ENCODE peak calls at places on chromosomes 3 and 15, in six cellular contexts. One of them, this sample, is unnamed.

GRCh38 chr3:152843955-152844354 is 9.0 kb downstream of the P2RY1 start:
- DNase-seq in Peyer's patch: no peak
- DNase-seq in IMR-90: no peak
- DNase-seq in neural crest cell: no peak
- DNase-seq in brain microvascular endothelial cell: no peak
- DNase-seq in breast epithelium: no peak
- DNase-seq in this sample: no peak

GRCh38 chr15:44468713-44469385 is 41.4 kb downstream of the CTDSPL2 start:
- DNase-seq in Peyer's patch: no peak
- DNase-seq in IMR-90: peak; percentile 83
- DNase-seq in brain microvascular endothelial cell: peak; percentile 65
- DNase-seq in neural crest cell: no peak
- DNase-seq in breast epithelium: no peak
- DNase-seq in this sample: no peak

GRCh38 chr15:79329186-79329611 is 18.3 kb downstream of the TMED3 start:
- DNase-seq in brain microvascular endothelial cell: peak; percentile 72
- DNase-seq in IMR-90: peak; percentile 68
- DNase-seq in Peyer's patch: no peak
- DNase-seq in neural crest cell: no peak
- DNase-seq in breast epithelium: no peak
- DNase-seq in this sample: no peak

GRCh38 chr15:31262901-31263671 is 63.5 kb upstream of the KLF13 start:
- DNase-seq in neural crest cell: no peak
- DNase-seq in breast epithelium: no peak
- DNase-seq in IMR-90: peak; percentile 7
- DNase-seq in Peyer's patch: peak; percentile 79
- DNase-seq in brain microvascular endothelial cell: no peak
- DNase-seq in this sample: no peak

GRCh38 chr3:195662-196061 is 901 bp upstream of the CHL1 start:
- DNase-seq in IMR-90: no peak
- DNase-seq in brain microvascular endothelial cell: no peak
- DNase-seq in neural crest cell: no peak
- DNase-seq in Peyer's patch: no peak
- DNase-seq in breast epithelium: no peak
- DNase-seq in this sample: no peak

GRCh38 chr15:34708422-34708821 is 46.4 kb downstream of the GJD2 start:
- DNase-seq in neural crest cell: no peak
- DNase-seq in brain microvascular endothelial cell: peak; percentile 20
- DNase-seq in Peyer's patch: no peak
- DNase-seq in breast epithelium: no peak
- DNase-seq in IMR-90: peak; percentile 66
- DNase-seq in this sample: no peak

GRCh38 chr3:4460334-4460733 is 6.7 kb downstream of the SUMF1 start:
- DNase-seq in brain microvascular endothelial cell: no peak
- DNase-seq in Peyer's patch: no peak
- DNase-seq in neural crest cell: no peak
- DNase-seq in IMR-90: no peak
- DNase-seq in breast epithelium: no peak
- DNase-seq in this sample: no peak

GRCh38 chr15:81516012-81516411 is 142.0 kb upstream of the TMC3 start:
- DNase-seq in neural crest cell: no peak
- DNase-seq in IMR-90: peak; percentile 14
- DNase-seq in breast epithelium: no peak
- DNase-seq in Peyer's patch: no peak
- DNase-seq in brain microvascular endothelial cell: peak; percentile 9
- DNase-seq in this sample: no peak

GRCh38 chr3:102081587-102082289 is 232.4 kb downstream of the NFKBIZ start:
- DNase-seq in brain microvascular endothelial cell: no peak
- DNase-seq in IMR-90: no peak
- DNase-seq in neural crest cell: no peak
- DNase-seq in breast epithelium: no peak
- DNase-seq in Peyer's patch: no peak
- DNase-seq in this sample: no peak

GRCh38 chr3:134067311-134068161 is 37.8 kb upstream of the SLCO2A1 start:
- DNase-seq in IMR-90: no peak
- DNase-seq in brain microvascular endothelial cell: no peak
- DNase-seq in breast epithelium: peak; percentile 3
- DNase-seq in neural crest cell: no peak
- DNase-seq in Peyer's patch: no peak
- DNase-seq in this sample: no peak

GRCh38 chr3:100954990-100955389 is 38.2 kb downstream of the ABI3BP start:
- DNase-seq in breast epithelium: no peak
- DNase-seq in IMR-90: peak; percentile 97
- DNase-seq in Peyer's patch: no peak
- DNase-seq in brain microvascular endothelial cell: peak; percentile 95
- DNase-seq in neural crest cell: no peak
- DNase-seq in this sample: no peak

GRCh38 chr3:38479431-38480092 is 16.6 kb upstream of the EXOG start:
- DNase-seq in breast epithelium: peak; percentile 37
- DNase-seq in IMR-90: peak; percentile 62
- DNase-seq in brain microvascular endothelial cell: peak; percentile 47
- DNase-seq in neural crest cell: peak; percentile 41
- DNase-seq in Peyer's patch: peak; percentile 82
- DNase-seq in this sample: peak; percentile 25

GRCh38 chr15:72591361-72591760 is 63.1 kb upstream of the GOLGA6B start:
- DNase-seq in breast epithelium: no peak
- DNase-seq in IMR-90: peak; percentile 81
- DNase-seq in brain microvascular endothelial cell: peak; percentile 12
- DNase-seq in Peyer's patch: no peak
- DNase-seq in neural crest cell: no peak
- DNase-seq in this sample: no peak

GRCh38 chr3:166201476-166201875 is 364.3 kb upstream of the BCHE start:
- DNase-seq in breast epithelium: no peak
- DNase-seq in IMR-90: no peak
- DNase-seq in Peyer's patch: no peak
- DNase-seq in neural crest cell: no peak
- DNase-seq in brain microvascular endothelial cell: no peak
- DNase-seq in this sample: no peak

GRCh38 chr15:50107591-50108408 is 11.2 kb downstream of the ATP8B4 start:
- DNase-seq in breast epithelium: no peak
- DNase-seq in Peyer's patch: peak; percentile 59
- DNase-seq in brain microvascular endothelial cell: no peak
- DNase-seq in IMR-90: no peak
- DNase-seq in neural crest cell: no peak
- DNase-seq in this sample: no peak

GRCh38 chr15:91424001-91424400 is 323.9 kb downstream of the SV2B start:
- DNase-seq in Peyer's patch: no peak
- DNase-seq in brain microvascular endothelial cell: no peak
- DNase-seq in breast epithelium: no peak
- DNase-seq in neural crest cell: no peak
- DNase-seq in IMR-90: no peak
- DNase-seq in this sample: no peak
- TF ChIP-seq CTCF in Peyer's patch: no peak
- TF ChIP-seq CTCF in brain microvascular endothelial cell: no peak
- TF ChIP-seq CTCF in breast epithelium: no peak
- TF ChIP-seq CTCF in neural crest cell: no peak
- TF ChIP-seq CTCF in IMR-90: no peak
- TF ChIP-seq CTCF in this sample: no peak

GRCh38 chr3:183252973-183253363 is at the start of gene B3GNT5:
- DNase-seq in breast epithelium: peak; percentile 86
- DNase-seq in neural crest cell: no peak
- DNase-seq in Peyer's patch: peak; percentile 92
- DNase-seq in brain microvascular endothelial cell: no peak
- DNase-seq in IMR-90: no peak
- DNase-seq in this sample: no peak

GRCh38 chr3:183254816-183255730 is 2.0 kb downstream of the B3GNT5 start:
- DNase-seq in Peyer's patch: peak; percentile 70
- DNase-seq in neural crest cell: no peak
- DNase-seq in IMR-90: peak; percentile 18
- DNase-seq in brain microvascular endothelial cell: no peak
- DNase-seq in breast epithelium: no peak
- DNase-seq in this sample: no peak

GRCh38 chr3:183253364-183253960 is 409 bp downstream of the B3GNT5 start:
- DNase-seq in Peyer's patch: peak; percentile 68
- DNase-seq in breast epithelium: peak; percentile 65
- DNase-seq in IMR-90: peak; percentile 41
- DNase-seq in brain microvascular endothelial cell: peak; percentile 53
- DNase-seq in neural crest cell: peak; percentile 29
- DNase-seq in this sample: no peak

GRCh38 chr3:183252108-183252782 is 808 bp upstream of the B3GNT5 start:
- DNase-seq in neural crest cell: no peak
- DNase-seq in brain microvascular endothelial cell: no peak
- DNase-seq in Peyer's patch: no peak
- DNase-seq in breast epithelium: no peak
- DNase-seq in IMR-90: no peak
- DNase-seq in this sample: no peak

DNA sequence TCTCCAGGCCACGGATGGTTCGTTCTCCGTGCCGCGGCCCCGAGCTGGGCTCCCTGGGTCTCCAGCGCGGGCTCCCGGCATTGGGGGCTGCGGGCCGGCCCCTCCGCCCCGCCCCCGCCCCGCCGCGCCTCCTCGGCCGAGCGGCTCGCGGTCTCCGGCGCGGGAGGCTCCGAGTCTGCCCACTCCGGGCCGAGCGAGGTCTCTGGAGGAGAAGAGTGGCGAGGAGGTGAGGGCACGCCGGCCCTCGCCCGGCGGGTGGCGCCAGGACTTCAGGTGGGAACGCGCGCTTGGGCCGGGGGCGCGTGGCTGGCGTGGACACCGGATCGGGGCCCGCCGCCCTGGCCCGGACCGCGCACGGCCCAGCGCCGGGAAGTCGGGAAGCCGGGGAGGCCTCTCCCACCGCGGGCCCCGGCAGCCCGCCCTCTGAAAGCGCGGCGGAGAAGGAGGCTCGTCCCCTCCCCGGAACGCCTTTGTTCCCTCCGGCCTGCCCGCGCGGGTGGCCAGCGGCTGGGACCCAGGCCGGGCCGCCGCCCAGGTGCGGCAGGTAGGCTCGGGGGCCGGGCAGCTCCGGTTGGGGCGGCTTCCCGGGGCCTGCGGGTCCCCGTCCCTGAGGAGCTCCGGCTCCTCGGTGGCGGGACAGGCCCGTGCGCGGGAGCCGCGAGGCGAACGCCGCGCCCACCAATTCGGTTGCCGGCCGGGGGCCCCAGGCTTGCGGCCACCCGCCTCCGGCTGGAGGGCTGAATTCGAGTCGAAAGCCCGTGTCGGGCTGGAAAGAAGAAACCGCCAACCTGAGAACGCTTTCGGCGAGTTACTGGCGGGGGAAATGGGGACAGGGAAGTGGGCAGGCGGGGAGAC is 1.1 kb downstream of the B3GNT5 start:
- DNase-seq in breast epithelium: no peak
- DNase-seq in IMR-90: peak; percentile 12
- DNase-seq in neural crest cell: peak; percentile 43
- DNase-seq in brain microvascular endothelial cell: no peak
- DNase-seq in Peyer's patch: no peak
- DNase-seq in this sample: no peak
- TF ChIP-seq CTCF in breast epithelium: no peak
- TF ChIP-seq CTCF in IMR-90: no peak
- TF ChIP-seq CTCF in neural crest cell: no peak
- TF ChIP-seq CTCF in brain microvascular endothelial cell: no peak
- TF ChIP-seq CTCF in Peyer's patch: no peak
- TF ChIP-seq CTCF in this sample: no peak

GRCh38 chr3:46386206-46386605 is 15.5 kb downstream of the CCR5 start:
- DNase-seq in Peyer's patch: peak; percentile 58
- DNase-seq in IMR-90: peak; percentile 52
- DNase-seq in brain microvascular endothelial cell: peak; percentile 54
- DNase-seq in neural crest cell: no peak
- DNase-seq in breast epithelium: no peak
- DNase-seq in this sample: no peak
- TF ChIP-seq CTCF in Peyer's patch: no peak
- TF ChIP-seq CTCF in IMR-90: no peak
- TF ChIP-seq CTCF in brain microvascular endothelial cell: no peak
- TF ChIP-seq CTCF in neural crest cell: no peak
- TF ChIP-seq CTCF in breast epithelium: no peak
- TF ChIP-seq CTCF in this sample: no peak

GRCh38 chr3:123071146-123071545 is 4.3 kb downstream of the PDIA5 start:
- DNase-seq in breast epithelium: no peak
- DNase-seq in brain microvascular endothelial cell: no peak
- DNase-seq in neural crest cell: no peak
- DNase-seq in IMR-90: peak; percentile 51
- DNase-seq in Peyer's patch: no peak
- DNase-seq in this sample: no peak
- TF ChIP-seq CTCF in breast epithelium: no peak
- TF ChIP-seq CTCF in brain microvascular endothelial cell: peak; percentile 54
- TF ChIP-seq CTCF in neural crest cell: peak; percentile 46
- TF ChIP-seq CTCF in IMR-90: peak; percentile 11
- TF ChIP-seq CTCF in Peyer's patch: no peak
- TF ChIP-seq CTCF in this sample: no peak

DNA sequence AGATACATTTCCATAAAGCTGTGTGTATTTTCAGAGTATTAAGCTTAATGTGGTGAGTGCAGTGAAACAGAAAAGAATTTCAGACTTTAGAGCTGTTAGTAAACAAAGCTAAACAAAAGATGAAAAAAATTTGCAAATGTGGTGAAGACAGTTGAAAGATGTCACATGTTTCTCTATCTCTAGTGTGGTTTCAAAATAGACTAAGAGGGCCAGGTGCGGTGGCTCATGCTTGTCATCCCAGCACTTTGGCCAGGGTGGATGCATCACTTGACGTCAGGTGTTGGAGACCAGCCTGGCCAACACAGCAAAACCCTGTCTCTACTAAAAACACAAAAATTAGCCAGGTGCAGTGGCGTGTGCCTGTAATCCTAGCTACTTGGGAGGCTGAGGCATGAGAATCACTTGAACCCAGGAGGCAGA is 466.0 kb upstream of the NR2F2 start:
- DNase-seq in neural crest cell: no peak
- DNase-seq in breast epithelium: no peak
- DNase-seq in Peyer's patch: peak; percentile 65
- DNase-seq in brain microvascular endothelial cell: no peak
- DNase-seq in IMR-90: no peak
- DNase-seq in this sample: no peak
- TF ChIP-seq CTCF in neural crest cell: no peak
- TF ChIP-seq CTCF in breast epithelium: no peak
- TF ChIP-seq CTCF in Peyer's patch: no peak
- TF ChIP-seq CTCF in brain microvascular endothelial cell: no peak
- TF ChIP-seq CTCF in IMR-90: no peak
- TF ChIP-seq CTCF in this sample: no peak

GRCh38 chr3:151327571-151328198 is 1.7 kb downstream of the P2RY13 start:
- DNase-seq in neural crest cell: no peak
- DNase-seq in brain microvascular endothelial cell: no peak
- DNase-seq in Peyer's patch: no peak
- DNase-seq in breast epithelium: no peak
- DNase-seq in IMR-90: peak; percentile 34
- DNase-seq in this sample: no peak
- TF ChIP-seq CTCF in neural crest cell: peak; percentile 76
- TF ChIP-seq CTCF in brain microvascular endothelial cell: no peak
- TF ChIP-seq CTCF in Peyer's patch: peak; percentile 16
- TF ChIP-seq CTCF in breast epithelium: peak; percentile 28
- TF ChIP-seq CTCF in IMR-90: peak; percentile 66
- TF ChIP-seq CTCF in this sample: peak; percentile 73

GRCh38 chr3:127688416-127689265 is 15.9 kb downstream of the ABTB1 start:
- DNase-seq in IMR-90: peak; percentile 65
- DNase-seq in Peyer's patch: peak; percentile 40
- DNase-seq in breast epithelium: no peak
- DNase-seq in neural crest cell: no peak
- DNase-seq in brain microvascular endothelial cell: peak; percentile 25
- DNase-seq in this sample: no peak
- TF ChIP-seq CTCF in IMR-90: no peak
- TF ChIP-seq CTCF in Peyer's patch: no peak
- TF ChIP-seq CTCF in breast epithelium: no peak
- TF ChIP-seq CTCF in neural crest cell: no peak
- TF ChIP-seq CTCF in brain microvascular endothelial cell: no peak
- TF ChIP-seq CTCF in this sample: no peak

GRCh38 chr3:33145221-33145900 is 31.5 kb downstream of the CRTAP start:
- DNase-seq in IMR-90: no peak
- DNase-seq in brain microvascular endothelial cell: peak; percentile 35
- DNase-seq in neural crest cell: no peak
- DNase-seq in breast epithelium: no peak
- DNase-seq in Peyer's patch: no peak
- DNase-seq in this sample: no peak
- TF ChIP-seq CTCF in IMR-90: no peak
- TF ChIP-seq CTCF in brain microvascular endothelial cell: no peak
- TF ChIP-seq CTCF in neural crest cell: no peak
- TF ChIP-seq CTCF in breast epithelium: no peak
- TF ChIP-seq CTCF in Peyer's patch: no peak
- TF ChIP-seq CTCF in this sample: no peak

This sample was measured in CD4-positive, alpha-beta T cell.